ENCODE peak calls at places on chromosomes 1 and 21, in five cellular contexts. A is A673, Q is A172, E is T-helper 17 cell, Z is HCEC 1CT. S is an unnamed sample.

GRCh38 chr1:36482724-36483388 is at the start of gene CSF3R:
- DNase-seq in A (no peak), Q (no peak), E (no peak), Z (no peak), S (no peak)

GRCh38 chr1:162276493-162276892 is 100.2 kb downstream of the SPATA46 start:
- DNase-seq in A (peak), Q (peak), E (no peak), Z (peak), S (peak)

GRCh38 chr1:220094016-220094911 is at the start of gene IARS2:
- DNase-seq in A (peak), Q (peak), E (peak), Z (peak), S (peak)

GRCh38 chr1:77539510-77540142 is 142.8 kb downstream of the ZZZ3 start:
- DNase-seq in A (peak), Q (peak), E (no peak), Z (peak), S (peak)

GRCh38 chr1:33074193-33074945 is 6.6 kb upstream of the AZIN2 start:
- DNase-seq in A (no peak), Q (no peak), E (no peak), Z (no peak), S (no peak)

GRCh38 chr1:16617101-16617727 is 3.9 kb upstream of the NBPF1 start:
- DNase-seq in A (no peak), Q (no peak), E (no peak), Z (no peak), S (no peak)

GRCh38 chr1:9086796-9087195 is 17.4 kb upstream of the SLC2A5 start:
- DNase-seq in A (no peak), Q (no peak), E (no peak), Z (no peak), S (no peak)

GRCh38 chr21:43266534-43266933 is 97.7 kb downstream of the CRYAA start:
- DNase-seq in A (no peak), Q (no peak), E (no peak), Z (no peak), S (no peak)

GRCh38 chr1:215894617-215895016 is 327.5 kb downstream of the KCTD3 start:
- DNase-seq in A (no peak), Q (no peak), E (no peak), Z (no peak), S (no peak)

GRCh38 chr1:27137022-27137542 is 17.8 kb downstream of the SLC9A1 start:
- DNase-seq in A (no peak), Q (no peak), E (peak), Z (no peak), S (no peak)

GRCh38 chr1:246435421-246436041 is 71.5 kb downstream of the SMYD3 start:
- DNase-seq in A (no peak), Q (peak), E (no peak), Z (no peak), S (no peak)

GRCh38 chr1:196573226-196573625 is 35.0 kb downstream of the KCNT2 start:
- DNase-seq in A (no peak), Q (no peak), E (no peak), Z (no peak), S (no peak)

GRCh38 chr1:39183503-39184353 is 20.8 kb upstream of the MACF1 start:
- DNase-seq in A (peak), Q (peak), E (peak), Z (peak), S (no peak)

GRCh38 chr1:65924471-65924870 is 131.8 kb downstream of the PDE4B start:
- DNase-seq in A (no peak), Q (peak), E (no peak), Z (peak), S (peak)

GRCh38 chr21:23887709-23888303 is 1719.5 kb downstream of the MRPL39 start:
- DNase-seq in A (no peak), Q (no peak), E (no peak), Z (no peak), S (no peak)

GRCh38 chr1:27235827-27236226 is 1.4 kb downstream of the WDTC1 start:
- DNase-seq in A (no peak), Q (no peak), E (no peak), Z (peak), S (peak)

GRCh38 chr1:29279406-29279805 is 43.1 kb downstream of the PTPRU start:
- DNase-seq in A (no peak), Q (no peak), E (no peak), Z (no peak), S (no peak)

GRCh38 chr21:34807881-34808568 is 139.2 kb downstream of the CLIC6 start:
- DNase-seq in A (no peak), Q (peak), E (peak), Z (peak), S (peak)